ENCODE peak calls at places on chromosomes 1 and 21, in nine cellular contexts. L is kidney epithelial cell; M is AG04450; Z is activated T-helper 1 cell treated with Interleukin-2 at 50 U/mL for 16 hours; T is CMK; F is stimulated activated CD4-positive, alpha-beta T cell treated with anti-CD3 and anti-CD28 coated beads, Interleukin-1b, Interleukin-23, amount 100 ng/mL, for 1 hour; J is T-helper 9 cell; C is stimulated activated CD8-positive, alpha-beta memory T cell treated with anti-CD3 and anti-CD28 coated beads, Interleukin-15, amount 100 ng/mL, for 4 hours; N is islet precursor cell. O is an unnamed sample.

GRCh38 chr1:54927475-54928240 is 40.7 kb upstream of the DHCR24 start:
- DNase-seq in L (no peak), M (no peak), Z (no peak), T (peak; percentile 3), F (no peak), J (no peak), C (no peak), N (no peak), O (no peak)

GRCh38 chr1:72366473-72366872 is 84.1 kb upstream of the NEGR1 start:
- DNase-seq in L (peak; percentile 48), M (no peak), Z (no peak), T (no peak), F (no peak), J (no peak), C (no peak), N (peak; percentile 63), O (peak; percentile 71)

GRCh38 chr1:147717706-147718097 is 42.7 kb downstream of the GJA5 start:
- DNase-seq in L (no peak), M (no peak), Z (no peak), T (peak; percentile 50), F (no peak), J (no peak), C (no peak), N (no peak), O (no peak)

GRCh38 chr1:109913360-109913879 is 2.8 kb downstream of the CSF1 start:
- DNase-seq in L (no peak), M (no peak), Z (no peak), T (no peak), F (no peak), J (no peak), C (no peak), N (no peak), O (no peak)

GRCh38 chr1:55421317-55421716 is 206.2 kb upstream of the USP24 start:
- DNase-seq in L (no peak), M (no peak), Z (no peak), T (no peak), F (no peak), J (no peak), C (no peak), N (peak; percentile 70), O (peak; percentile 52)

GRCh38 chr1:229664133-229664689 is 38.2 kb downstream of the URB2 start:
- DNase-seq in L (no peak), M (no peak), Z (peak; percentile 57), T (no peak), F (peak; percentile 55), J (peak; percentile 65), C (peak; percentile 73), N (no peak), O (peak; percentile 89)

GRCh38 chr1:35931424-35932157 is 686 bp downstream of the AGO3 start:
- DNase-seq in L (no peak), M (no peak), Z (no peak), T (no peak), F (no peak), J (no peak), C (no peak), N (no peak), O (peak; percentile 32)

GRCh38 chr1:67883069-67883468 is 49.8 kb upstream of the GNG12 start:
- DNase-seq in L (no peak), M (no peak), Z (no peak), T (no peak), F (no peak), J (no peak), C (no peak), N (no peak), O (peak; percentile 97)

GRCh38 chr1:204751883-204752687 is 66.5 kb upstream of the LRRN2 start:
- DNase-seq in L (no peak), M (no peak), Z (no peak), T (no peak), F (no peak), J (no peak), C (no peak), N (peak; percentile 77), O (no peak)

GRCh38 chr1:20887269-20887668 is 100.2 kb upstream of the HP1BP3 start:
- DNase-seq in L (no peak), M (no peak), Z (no peak), T (no peak), F (no peak), J (no peak), C (no peak), N (no peak), O (no peak)

GRCh38 chr21:42847726-42848125 is 31.6 kb downstream of the WDR4 start:
- DNase-seq in L (no peak), M (no peak), Z (no peak), T (no peak), F (no peak), J (no peak), C (no peak), N (peak; percentile 28), O (no peak)

GRCh38 chr21:46411236-46411635 is 47.5 kb upstream of the DIP2A start:
- DNase-seq in L (no peak), M (no peak), Z (no peak), T (no peak), F (no peak), J (no peak), C (no peak), N (no peak), O (no peak)

GRCh38 chr1:11860083-11860482 is 1.3 kb upstream of the NPPB start:
- DNase-seq in L (no peak), M (no peak), Z (no peak), T (no peak), F (no peak), J (no peak), C (no peak), N (no peak), O (no peak)

GRCh38 chr1:37479255-37480124 is 5.1 kb downstream of the ZC3H12A start:
- DNase-seq in L (peak; percentile 93), M (no peak), Z (peak; percentile 87), T (no peak), F (peak; percentile 81), J (peak; percentile 83), C (peak; percentile 93), N (peak; percentile 67), O (peak; percentile 93)

GRCh38 chr1:226370144-226370923 is 37.6 kb downstream of the PARP1 start:
- DNase-seq in L (no peak), M (no peak), Z (no peak), T (no peak), F (no peak), J (no peak), C (no peak), N (peak; percentile 19), O (no peak)

GRCh38 chr1:10621906-10622305 is 147.2 kb downstream of the PEX14 start:
- DNase-seq in L (no peak), M (no peak), Z (no peak), T (no peak), F (no peak), J (no peak), C (no peak), N (peak; percentile 42), O (no peak)

GRCh38 chr1:20250346-20250989 is 40.2 kb upstream of the VWA5B1 start:
- DNase-seq in L (no peak), M (no peak), Z (no peak), T (no peak), F (no peak), J (no peak), C (no peak), N (no peak), O (no peak)